ENCODE peak calls at places on chromosomes 5 and 9, in six cellular contexts. One of them, this sample, is unnamed.

GRCh38 chr5:179438041-179438441 is 92.8 kb upstream of the ADAMTS2 start:
- DNase-seq in EL: no peak
- DNase-seq in spleen: peak
- DNase-seq in IMR-90: no peak
- DNase-seq in GM04504: no peak
- DNase-seq in HL-60: no peak
- DNase-seq in this sample: no peak

GRCh38 chr5:81171769-81172168 is 61.4 kb upstream of the CKMT2 start:
- DNase-seq in EL: no peak
- DNase-seq in IMR-90: no peak
- DNase-seq in spleen: no peak
- DNase-seq in GM04504: no peak
- DNase-seq in HL-60: no peak
- DNase-seq in this sample: no peak

GRCh38 chr9:109270971-109271900 is 49.6 kb downstream of the EPB41L4B start:
- DNase-seq in GM04504: no peak
- DNase-seq in IMR-90: no peak
- DNase-seq in EL: no peak
- DNase-seq in HL-60: no peak
- DNase-seq in spleen: no peak
- DNase-seq in this sample: no peak

GRCh38 chr5:37839441-37840035 is 303 bp downstream of the GDNF start:
- DNase-seq in IMR-90: peak
- DNase-seq in GM04504: peak
- DNase-seq in EL: peak
- DNase-seq in spleen: no peak
- DNase-seq in HL-60: peak
- DNase-seq in this sample: no peak

GRCh38 chr5:676699-677076 is 16.5 kb downstream of the TPPP start:
- DNase-seq in spleen: peak
- DNase-seq in HL-60: no peak
- DNase-seq in IMR-90: no peak
- DNase-seq in EL: no peak
- DNase-seq in GM04504: no peak
- DNase-seq in this sample: no peak

GRCh38 chr9:134707031-134707680 is 65.6 kb downstream of the COL5A1 start:
- DNase-seq in spleen: no peak
- DNase-seq in IMR-90: peak
- DNase-seq in GM04504: peak
- DNase-seq in HL-60: no peak
- DNase-seq in EL: peak
- DNase-seq in this sample: no peak

GRCh38 chr5:107512029-107512428 is 158.7 kb downstream of the EFNA5 start:
- DNase-seq in spleen: no peak
- DNase-seq in GM04504: no peak
- DNase-seq in IMR-90: no peak
- DNase-seq in EL: no peak
- DNase-seq in HL-60: no peak
- DNase-seq in this sample: no peak

GRCh38 chr5:79346420-79346824 is 110.5 kb downstream of the JMY start:
- DNase-seq in spleen: no peak
- DNase-seq in HL-60: no peak
- DNase-seq in GM04504: peak
- DNase-seq in IMR-90: peak
- DNase-seq in EL: peak
- DNase-seq in this sample: no peak

GRCh38 chr9:136560586-136560985 is 14.7 kb upstream of the NOTCH1 start:
- DNase-seq in HL-60: peak
- DNase-seq in spleen: no peak
- DNase-seq in GM04504: no peak
- DNase-seq in IMR-90: no peak
- DNase-seq in EL: no peak
- DNase-seq in this sample: no peak

GRCh38 chr9:98118640-98119601 is at the start of gene TRIM14:
- DNase-seq in EL: peak
- DNase-seq in GM04504: peak
- DNase-seq in IMR-90: peak
- DNase-seq in spleen: peak
- DNase-seq in HL-60: peak
- DNase-seq in this sample: peak

GRCh38 chr5:50836356-50836755 is 169.9 kb downstream of the PARP8 start:
- DNase-seq in HL-60: no peak
- DNase-seq in EL: no peak
- DNase-seq in GM04504: no peak
- DNase-seq in IMR-90: no peak
- DNase-seq in spleen: no peak
- DNase-seq in this sample: no peak

GRCh38 chr9:4497855-4498254 is 7.6 kb downstream of the SLC1A1 start:
- DNase-seq in EL: peak
- DNase-seq in IMR-90: peak
- DNase-seq in spleen: no peak
- DNase-seq in HL-60: no peak
- DNase-seq in GM04504: no peak
- DNase-seq in this sample: no peak

GRCh38 chr9:124345063-124345462 is 70.2 kb downstream of the PSMB7 start:
- DNase-seq in IMR-90: no peak
- DNase-seq in spleen: peak
- DNase-seq in EL: no peak
- DNase-seq in GM04504: no peak
- DNase-seq in HL-60: no peak
- DNase-seq in this sample: no peak

GRCh38 chr9:125446581-125447094 is 185.0 kb downstream of the GAPVD1 start:
- DNase-seq in spleen: no peak
- DNase-seq in EL: no peak
- DNase-seq in GM04504: no peak
- DNase-seq in IMR-90: no peak
- DNase-seq in HL-60: no peak
- DNase-seq in this sample: peak

GRCh38 chr5:148388692-148389091 is 4.9 kb downstream of the FBXO38 start:
- DNase-seq in GM04504: no peak
- DNase-seq in HL-60: no peak
- DNase-seq in spleen: no peak
- DNase-seq in EL: no peak
- DNase-seq in IMR-90: peak
- DNase-seq in this sample: no peak

GRCh38 chr9:107557236-107557990 is 67.8 kb upstream of the KLF4 start:
- DNase-seq in GM04504: no peak
- DNase-seq in EL: peak
- DNase-seq in IMR-90: peak
- DNase-seq in spleen: no peak
- DNase-seq in HL-60: no peak
- DNase-seq in this sample: no peak

GRCh38 chr9:16342621-16343020 is 527.8 kb downstream of the BNC2 start:
- DNase-seq in GM04504: no peak
- DNase-seq in spleen: no peak
- DNase-seq in IMR-90: no peak
- DNase-seq in HL-60: no peak
- DNase-seq in EL: no peak
- DNase-seq in this sample: no peak

This sample was measured in DND-41.